ENCODE peak calls at places on chromosome 16, in four cellular contexts. Y, D, K and H are unnamed samples.

GRCh38 chr16:67882374-67883145 is 2.1 kb upstream of the NRN1L start:
- DNase-seq in Y (no peak), D (no peak), K (no peak), H (no peak)

GRCh38 chr16:74691093-74691855 is 9.4 kb downstream of the MLKL start:
- DNase-seq in Y (no peak), D (no peak), K (no peak), H (no peak)

GRCh38 chr16:75333770-75334169 is 82.3 kb upstream of the BCAR1 start:
- DNase-seq in Y (no peak), D (no peak), K (no peak), H (no peak)

GRCh38 chr16:53991181-53992056 is 287.5 kb downstream of the FTO start:
- DNase-seq in Y (no peak), D (peak), K (no peak), H (no peak)

GRCh38 chr16:57788252-57788841 is 13.9 kb downstream of the KIFC3 start:
- DNase-seq in Y (no peak), D (no peak), K (no peak), H (no peak)

GRCh38 chr16:85707528-85708095 is 18.9 kb upstream of the GINS2 start:
- DNase-seq in Y (no peak), D (no peak), K (no peak), H (no peak)

GRCh38 chr16:75861981-75862380 is 135.7 kb upstream of the CPHXL start:
- DNase-seq in Y (no peak), D (no peak), K (no peak), H (no peak)

GRCh38 chr16:74984194-74984669 is 691 bp downstream of the WDR59 start:
- DNase-seq in Y (peak), D (no peak), K (no peak), H (peak)

GRCh38 chr16:31476305-31477219 is 4.6 kb downstream of the TGFB1I1 start:
- DNase-seq in Y (no peak), D (peak), K (peak), H (no peak)

GRCh38 chr16:12096162-12096781 is 119.7 kb downstream of the SNX29 start:
- DNase-seq in Y (no peak), D (no peak), K (no peak), H (no peak)

GRCh38 chr16:51034481-51035109 is 116.5 kb downstream of the SALL1 start:
- DNase-seq in Y (no peak), D (no peak), K (no peak), H (no peak)

DNA sequence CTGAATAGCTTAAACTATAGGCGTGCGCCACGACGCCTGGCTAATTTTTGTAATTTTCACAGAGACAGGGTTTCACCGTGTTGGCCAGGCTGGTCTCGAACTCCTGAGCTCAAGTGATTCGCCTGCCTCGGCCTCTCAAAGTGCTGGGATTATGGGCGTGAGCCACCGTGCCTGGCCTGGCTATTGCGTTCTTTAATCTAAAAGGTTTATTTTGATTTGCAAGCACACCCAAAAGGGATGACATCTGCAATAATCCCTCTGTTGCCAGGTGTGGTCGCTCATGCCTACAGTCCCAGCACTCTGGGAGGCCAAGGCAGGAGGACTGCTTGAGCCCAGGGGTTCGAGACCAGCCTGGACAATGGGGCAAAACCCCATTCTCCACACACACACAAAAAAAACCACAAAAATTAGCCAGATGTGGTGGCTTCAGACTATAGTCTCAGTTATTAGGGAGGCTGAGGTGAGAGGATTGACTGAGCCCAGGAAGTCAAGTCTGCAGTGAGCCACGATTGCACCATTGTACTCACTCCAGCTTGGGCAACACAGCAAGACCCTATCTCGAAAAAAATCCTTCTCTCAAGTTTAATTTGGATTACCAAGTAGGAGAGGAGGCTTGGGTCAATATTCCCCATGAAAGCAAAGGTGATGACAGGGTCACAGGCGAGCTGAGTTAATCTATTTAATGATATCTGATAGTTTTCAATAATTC is 144.1 kb downstream of the PARN start:
- DNase-seq in Y (no peak), D (no peak), K (no peak), H (no peak)
- H3K4me2 ChIP-seq in Y (peak), D (no peak), K (no peak), H (peak)

GRCh38 chr16:10765772-10766171 is 22.1 kb downstream of the NUBP1 start:
- DNase-seq in Y (no peak), D (no peak), K (no peak), H (no peak)
- H3K4me2 ChIP-seq in Y (no peak), D (no peak), K (no peak), H (no peak)

DNA sequence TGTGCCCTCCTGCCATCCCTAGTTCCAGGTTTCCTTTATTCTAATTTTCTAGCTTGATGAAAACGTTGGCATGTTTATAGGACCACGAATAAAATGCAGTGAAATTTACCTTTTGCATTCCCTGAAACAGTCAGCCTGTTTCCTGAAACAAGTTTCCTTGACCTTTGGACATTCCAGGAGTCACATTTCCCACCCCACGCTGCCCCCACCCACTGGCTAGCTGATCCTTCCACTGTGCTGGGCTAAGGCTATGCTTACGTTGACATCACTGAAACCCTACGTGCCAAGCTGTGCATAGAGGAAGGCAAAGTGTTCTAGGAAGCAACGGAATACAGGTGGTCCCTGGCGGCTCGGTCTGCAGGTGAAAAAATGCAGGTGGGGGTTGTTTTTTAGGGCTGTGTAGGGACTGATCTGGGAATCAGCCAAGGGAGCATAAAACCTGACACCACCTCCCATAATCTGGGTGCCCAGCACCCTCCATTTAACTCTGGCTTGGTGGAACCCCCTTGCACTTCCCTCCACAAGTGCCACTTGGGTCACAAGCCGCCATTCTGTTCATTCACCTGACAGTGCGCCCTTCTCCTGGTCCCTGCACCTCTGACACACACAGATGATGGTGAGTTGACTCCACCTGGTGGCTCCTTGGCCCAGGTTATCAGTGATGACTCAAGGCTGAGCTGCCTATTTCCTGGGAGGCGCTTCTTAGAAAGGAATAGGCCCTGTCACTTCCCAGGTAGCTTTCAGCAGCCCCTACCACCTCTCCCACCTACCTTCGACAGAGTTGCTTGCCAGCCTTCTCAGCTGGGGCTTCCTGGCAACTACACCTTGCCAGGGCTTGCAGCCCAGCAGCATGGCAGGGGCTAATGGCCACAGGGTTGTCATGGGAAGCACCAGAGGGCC is 83.7 kb downstream of the N4BP1 start:
- DNase-seq in Y (peak), D (peak), K (peak), H (peak)
- H3K4me2 ChIP-seq in Y (peak), D (no peak), K (no peak), H (peak)

DNA sequence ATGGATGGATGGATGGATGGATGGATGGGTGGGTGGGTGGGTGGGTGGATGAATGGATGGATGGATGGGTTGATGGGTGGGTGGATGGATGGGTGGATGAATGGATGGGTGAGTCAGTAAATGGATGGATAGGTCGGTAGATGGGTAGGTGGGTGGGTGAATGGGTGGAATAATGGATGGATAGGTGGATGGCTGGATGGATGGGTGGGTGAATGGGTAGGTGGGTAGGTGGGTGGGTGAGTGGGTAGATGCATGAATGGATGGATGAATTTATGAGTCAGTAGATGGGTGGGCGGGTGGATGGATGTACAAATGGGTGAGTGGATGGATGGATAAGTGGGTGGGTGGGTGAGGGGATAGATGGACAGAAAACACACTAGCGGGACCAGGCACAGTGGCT is 4.9 kb downstream of the ZG16B start:
- DNase-seq in Y (no peak), D (no peak), K (no peak), H (no peak)
- H3K4me2 ChIP-seq in Y (peak), D (no peak), K (no peak), H (no peak)

GRCh38 chr16:73170587-73170986 is 122.7 kb upstream of the ZFHX3 start:
- DNase-seq in Y (no peak), D (no peak), K (no peak), H (no peak)

GRCh38 chr16:73166394-73166971 is 118.6 kb upstream of the ZFHX3 start:
- DNase-seq in Y (no peak), D (peak), K (no peak), H (no peak)

GRCh38 chr16:73171380-73171779 is 123.5 kb upstream of the ZFHX3 start:
- DNase-seq in Y (no peak), D (no peak), K (no peak), H (no peak)

GRCh38 chr16:73163238-73163795 is 115.4 kb upstream of the ZFHX3 start:
- DNase-seq in Y (no peak), D (no peak), K (no peak), H (no peak)

GRCh38 chr16:73166972-73167550 is 119.1 kb upstream of the ZFHX3 start:
- DNase-seq in Y (no peak), D (no peak), K (no peak), H (peak)
- H3K4me2 ChIP-seq in Y (no peak), D (no peak), K (no peak), H (peak)

GRCh38 chr16:83842291-83842690 is 34.5 kb downstream of the HSBP1 start:
- DNase-seq in Y (no peak), D (no peak), K (no peak), H (no peak)
- H3K4me2 ChIP-seq in Y (no peak), D (peak), K (no peak), H (no peak)

DNA sequence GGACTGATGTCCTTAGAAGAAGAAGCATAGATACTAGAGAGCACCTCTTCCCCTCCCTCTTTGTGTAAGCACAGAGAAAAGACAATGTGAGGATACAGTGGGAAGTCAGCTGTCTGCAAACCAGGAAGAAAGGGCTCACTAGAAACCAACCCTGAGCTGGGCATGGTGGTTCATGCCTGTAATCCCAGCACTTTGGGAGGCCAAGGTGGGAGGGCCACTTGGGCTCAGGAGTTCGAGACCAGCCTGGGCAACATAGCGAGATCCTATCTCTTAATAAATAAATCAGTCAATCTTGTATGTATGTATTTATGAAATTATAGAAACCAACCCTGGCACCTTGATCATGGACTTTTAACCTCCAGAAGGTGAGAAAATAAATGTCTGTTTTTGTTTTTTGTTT is 118.3 kb downstream of the NPIPB5 start:
- DNase-seq in Y (no peak), D (no peak), K (no peak), H (no peak)
- H3K4me2 ChIP-seq in Y (no peak), D (no peak), K (no peak), H (no peak)

GRCh38 chr16:30356401-30357084 is 1.4 kb upstream of the CD2BP2 start:
- DNase-seq in Y (no peak), D (no peak), K (no peak), H (no peak)
- H3K4me2 ChIP-seq in Y (peak), D (peak), K (peak), H (peak)

GRCh38 chr16:87824991-87825841 is 44.1 kb downstream of the SLC7A5 start:
- DNase-seq in Y (peak), D (no peak), K (no peak), H (no peak)
- H3K4me2 ChIP-seq in Y (peak), D (no peak), K (no peak), H (no peak)

DNA sequence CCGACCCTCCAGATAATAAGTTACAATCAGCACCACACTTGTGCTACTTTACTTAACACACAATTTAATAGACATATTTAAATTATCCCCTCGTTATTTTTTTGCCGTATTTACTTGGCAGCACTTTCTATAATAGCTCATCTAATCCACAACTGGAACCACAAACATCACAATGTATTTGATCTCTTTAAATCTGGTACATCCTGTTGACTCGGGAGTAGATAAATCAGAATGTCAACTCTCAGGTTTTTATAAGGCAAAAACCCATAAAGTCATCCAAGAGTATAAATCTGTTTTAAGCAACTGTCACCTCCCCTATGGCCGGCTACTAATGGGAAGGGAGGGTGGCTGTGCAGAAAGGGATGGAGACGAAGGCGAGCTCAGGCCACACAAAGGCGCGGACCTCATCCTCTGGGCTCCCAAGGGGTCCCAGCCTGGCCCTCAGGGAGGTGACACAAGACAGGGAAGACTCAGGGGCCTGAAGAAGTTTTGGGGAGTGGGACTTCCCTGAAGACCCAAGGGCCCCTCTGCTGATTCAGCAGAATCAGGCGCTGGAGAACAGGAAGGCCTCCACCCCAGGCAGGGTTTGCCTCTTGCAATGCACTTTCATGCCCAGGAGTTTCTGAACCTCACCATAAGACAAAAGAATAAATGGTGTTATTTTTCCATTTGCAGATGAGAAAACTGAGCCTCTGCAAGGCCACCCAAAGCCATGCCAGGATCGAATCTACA is 122.5 kb downstream of the ZNF423 start:
- DNase-seq in Y (no peak), D (no peak), K (no peak), H (no peak)
- H3K4me2 ChIP-seq in Y (no peak), D (no peak), K (no peak), H (no peak)